ENCODE peak calls at places on chromosomes 12 and 14, in six cellular contexts. Q, X, V, M, L and D are unnamed samples.

GRCh38 chr14:52325126-52325525 is 11.0 kb downstream of the PTGER2 start:
- DNase-seq in Q (no peak), X (no peak), V (peak), M (no peak), L (no peak), D (no peak)

GRCh38 chr12:3632256-3633240 is 120.4 kb downstream of the CRACR2A start:
- DNase-seq in Q (no peak), X (no peak), V (peak), M (no peak), L (no peak), D (no peak)

GRCh38 chr12:31005944-31006361 is 67.7 kb upstream of the DDX11 start:
- DNase-seq in Q (no peak), X (no peak), V (no peak), M (no peak), L (peak), D (no peak)

GRCh38 chr14:103110681-103111296 is 12.5 kb upstream of the TNFAIP2 start:
- DNase-seq in Q (no peak), X (no peak), V (no peak), M (no peak), L (no peak), D (no peak)

GRCh38 chr12:63779498-63780481 is at the start of gene RXYLT1:
- DNase-seq in Q (peak), X (peak), V (peak), M (peak), L (peak), D (peak)

GRCh38 chr12:29155079-29155478 is 6.0 kb downstream of the FAR2 start:
- DNase-seq in Q (no peak), X (no peak), V (no peak), M (no peak), L (no peak), D (no peak)

GRCh38 chr12:93803408-93803807 is 126.2 kb downstream of the CRADD start:
- DNase-seq in Q (no peak), X (no peak), V (no peak), M (no peak), L (peak), D (no peak)

GRCh38 chr14:75589896-75590295 is 11.5 kb downstream of the FLVCR2 start:
- DNase-seq in Q (no peak), X (no peak), V (no peak), M (no peak), L (no peak), D (no peak)

GRCh38 chr12:84658877-84659276 is 253.7 kb downstream of the SLC6A15 start:
- DNase-seq in Q (no peak), X (no peak), V (no peak), M (no peak), L (no peak), D (no peak)

GRCh38 chr12:25715147-25715546 is 162.1 kb upstream of the LMNTD1 start:
- DNase-seq in Q (no peak), X (no peak), V (no peak), M (no peak), L (no peak), D (no peak)

GRCh38 chr12:25712169-25712568 is 159.1 kb upstream of the LMNTD1 start:
- DNase-seq in Q (no peak), X (no peak), V (no peak), M (no peak), L (no peak), D (no peak)

GRCh38 chr14:46215801-46216200 is 435.8 kb downstream of the RPL10L start:
- DNase-seq in Q (no peak), X (no peak), V (no peak), M (no peak), L (no peak), D (no peak)

GRCh38 chr12:93962336-93962735 is 186.0 kb upstream of the PLXNC1 start:
- DNase-seq in Q (no peak), X (no peak), V (no peak), M (no peak), L (no peak), D (no peak)

GRCh38 chr14:96130391-96130790 is 74.2 kb upstream of the BDKRB2 start:
- DNase-seq in Q (no peak), X (no peak), V (no peak), M (no peak), L (no peak), D (no peak)

GRCh38 chr14:72573725-72574426 is 320.0 kb downstream of the DPF3 start:
- DNase-seq in Q (no peak), X (no peak), V (no peak), M (no peak), L (no peak), D (no peak)

GRCh38 chr12:112349440-112349839 is 32.8 kb downstream of the HECTD4 start:
- DNase-seq in Q (no peak), X (no peak), V (no peak), M (no peak), L (no peak), D (no peak)

GRCh38 chr14:54577494-54577893 is 10.6 kb downstream of the SAMD4A start:
- DNase-seq in Q (no peak), X (no peak), V (no peak), M (no peak), L (no peak), D (no peak)

GRCh38 chr14:99758121-99758871 is 34.9 kb upstream of the EML1 start:
- DNase-seq in Q (peak), X (no peak), V (no peak), M (no peak), L (peak), D (no peak)

GRCh38 chr12:32211769-32212156 is 105.1 kb downstream of the BICD1 start:
- DNase-seq in Q (no peak), X (no peak), V (no peak), M (no peak), L (no peak), D (no peak)

GRCh38 chr12:22304341-22304740 is 30.2 kb downstream of the ST8SIA1 start:
- DNase-seq in Q (no peak), X (no peak), V (no peak), M (no peak), L (no peak), D (no peak)

GRCh38 chr12:119011231-119011630 is 29.9 kb downstream of the SRRM4 start:
- DNase-seq in Q (peak), X (no peak), V (no peak), M (no peak), L (no peak), D (no peak)

GRCh38 chr12:108722992-108723766 is 8.1 kb downstream of the CORO1C start:
- DNase-seq in Q (no peak), X (no peak), V (no peak), M (no peak), L (peak), D (no peak)

GRCh38 chr12:10363665-10363921 is 26.2 kb downstream of the KLRK1 start:
- DNase-seq in Q (no peak), X (no peak), V (no peak), M (no peak), L (no peak), D (no peak)

GRCh38 chr12:110347767-110348166 is 55.7 kb downstream of the ANAPC7 start:
- DNase-seq in Q (no peak), X (no peak), V (no peak), M (no peak), L (no peak), D (no peak)

GRCh38 chr14:69087061-69087461 is 65.9 kb downstream of the DCAF5 start:
- DNase-seq in Q (no peak), X (no peak), V (no peak), M (peak), L (no peak), D (no peak)

GRCh38 chr12:108307006-108307405 is 32.1 kb downstream of the CMKLR1 start:
- DNase-seq in Q (no peak), X (no peak), V (no peak), M (no peak), L (no peak), D (no peak)

GRCh38 chr12:88895634-88896033 is 315.4 kb upstream of the KITLG start:
- DNase-seq in Q (no peak), X (no peak), V (no peak), M (no peak), L (no peak), D (no peak)

GRCh38 chr12:22981711-22982110 is 356.7 kb downstream of the ETNK1 start:
- DNase-seq in Q (no peak), X (no peak), V (no peak), M (no peak), L (no peak), D (no peak)

GRCh38 chr12:46470039-46470627 is 97.6 kb upstream of the SLC38A2 start:
- DNase-seq in Q (no peak), X (no peak), V (peak), M (no peak), L (no peak), D (no peak)

GRCh38 chr14:76390621-76391020 is 14.7 kb downstream of the ESRRB start:
- DNase-seq in Q (no peak), X (no peak), V (no peak), M (no peak), L (no peak), D (no peak)

GRCh38 chr12:103800252-103800771 is 40.7 kb downstream of the NT5DC3 start:
- DNase-seq in Q (no peak), X (no peak), V (no peak), M (peak), L (no peak), D (no peak)

GRCh38 chr12:25876383-25877045 is 82.0 kb upstream of the RASSF8 start:
- DNase-seq in Q (no peak), X (no peak), V (no peak), M (no peak), L (no peak), D (no peak)

GRCh38 chr12:54475542-54475941 is 2.1 kb upstream of the GTSF1 start:
- DNase-seq in Q (no peak), X (no peak), V (no peak), M (no peak), L (no peak), D (no peak)

GRCh38 chr14:22471545-22472121 is 117.4 kb downstream of the DAD1 start:
- DNase-seq in Q (peak), X (peak), V (no peak), M (no peak), L (no peak), D (no peak)